ENCODE peak calls at places on chromosome 9, in ten cellular contexts. A, X, U, C, I, J, S, Z, L and T are unnamed samples.

GRCh38 chr9:6805532-6805931 is 47.8 kb downstream of the KDM4C start:
- DNase-seq in A (no peak), X (no peak), U (peak), C (peak), I (peak), J (no peak), S (no peak), Z (no peak), L (no peak), T (no peak)

GRCh38 chr9:76927540-76928240 is 21.8 kb upstream of the PRUNE2 start:
- DNase-seq in A (no peak), X (no peak), U (no peak), C (peak), I (peak), J (no peak), S (no peak), Z (no peak), L (no peak), T (no peak)

GRCh38 chr9:122128007-122128406 is 31.6 kb downstream of the NDUFA8 start:
- DNase-seq in A (no peak), X (no peak), U (no peak), C (no peak), I (no peak), J (no peak), S (no peak), Z (no peak), L (no peak), T (no peak)

GRCh38 chr9:5871785-5872184 is 18.9 kb upstream of the MLANA start:
- DNase-seq in A (no peak), X (no peak), U (no peak), C (no peak), I (no peak), J (no peak), S (no peak), Z (no peak), L (no peak), T (no peak)

GRCh38 chr9:37999501-38000189 is 69.4 kb downstream of the SHB start:
- DNase-seq in A (no peak), X (no peak), U (peak), C (no peak), I (peak), J (no peak), S (no peak), Z (no peak), L (no peak), T (no peak)

GRCh38 chr9:5938449-5938848 is 47.8 kb downstream of the MLANA start:
- DNase-seq in A (no peak), X (no peak), U (no peak), C (no peak), I (no peak), J (no peak), S (no peak), Z (no peak), L (no peak), T (no peak)

GRCh38 chr9:107176701-107177100 is 106.4 kb upstream of the RAD23B start:
- DNase-seq in A (no peak), X (no peak), U (no peak), C (peak), I (peak), J (no peak), S (no peak), Z (no peak), L (no peak), T (no peak)

GRCh38 chr9:89505048-89505447 is 7.1 kb upstream of the SEMA4D start:
- DNase-seq in A (no peak), X (no peak), U (no peak), C (no peak), I (no peak), J (no peak), S (no peak), Z (no peak), L (no peak), T (no peak)

GRCh38 chr9:112174223-112174964 is 703 bp downstream of the SUSD1 start:
- DNase-seq in A (peak), X (peak), U (no peak), C (peak), I (peak), J (peak), S (peak), Z (peak), L (peak), T (peak)

GRCh38 chr9:108241384-108241783 is 614.4 kb downstream of the ACTL7B start:
- DNase-seq in A (no peak), X (no peak), U (no peak), C (no peak), I (peak), J (no peak), S (no peak), Z (no peak), L (no peak), T (no peak)

GRCh38 chr9:97979778-97980478 is 3.2 kb upstream of the ANP32B start:
- DNase-seq in A (no peak), X (no peak), U (no peak), C (no peak), I (peak), J (no peak), S (no peak), Z (no peak), L (no peak), T (no peak)

GRCh38 chr9:97868859-97869258 is 15.8 kb downstream of the FOXE1 start:
- DNase-seq in A (no peak), X (no peak), U (no peak), C (no peak), I (no peak), J (no peak), S (no peak), Z (no peak), L (no peak), T (no peak)

GRCh38 chr9:77651203-77651602 is 3.1 kb upstream of the GNA14 start:
- DNase-seq in A (no peak), X (no peak), U (no peak), C (no peak), I (no peak), J (no peak), S (no peak), Z (no peak), L (no peak), T (no peak)

GRCh38 chr9:80078826-80079225 is 507.1 kb downstream of the TLE4 start:
- DNase-seq in A (no peak), X (no peak), U (no peak), C (no peak), I (no peak), J (no peak), S (no peak), Z (no peak), L (no peak), T (no peak)

GRCh38 chr9:76166436-76166959 is 227.7 kb downstream of the RFK start:
- DNase-seq in A (no peak), X (no peak), U (no peak), C (no peak), I (no peak), J (no peak), S (no peak), Z (no peak), L (no peak), T (no peak)

GRCh38 chr9:135736265-135736978 is 34.4 kb downstream of the KCNT1 start:
- DNase-seq in A (no peak), X (no peak), U (no peak), C (no peak), I (no peak), J (no peak), S (no peak), Z (no peak), L (no peak), T (no peak)

GRCh38 chr9:129609486-129610192 is 11.3 kb downstream of the C9orf50 start:
- DNase-seq in A (no peak), X (no peak), U (no peak), C (peak), I (peak), J (peak), S (peak), Z (peak), L (peak), T (no peak)

GRCh38 chr9:127862075-127863011 is 7.9 kb upstream of the ENG start:
- DNase-seq in A (no peak), X (no peak), U (peak), C (no peak), I (no peak), J (no peak), S (peak), Z (no peak), L (peak), T (no peak)

GRCh38 chr9:84592918-84593317 is 76.6 kb upstream of the NTRK2 start:
- DNase-seq in A (no peak), X (no peak), U (no peak), C (no peak), I (no peak), J (no peak), S (no peak), Z (no peak), L (no peak), T (no peak)

GRCh38 chr9:71608825-71609452 is 159.4 kb downstream of the CEMIP2 start:
- DNase-seq in A (no peak), X (no peak), U (no peak), C (peak), I (no peak), J (no peak), S (no peak), Z (peak), L (no peak), T (no peak)

GRCh38 chr9:5269249-5269715 is 35.2 kb downstream of the RLN2 start:
- DNase-seq in A (no peak), X (no peak), U (no peak), C (peak), I (peak), J (no peak), S (no peak), Z (peak), L (no peak), T (no peak)

GRCh38 chr9:134224130-134224826 is 59.9 kb upstream of the RNU6ATAC start:
- DNase-seq in A (no peak), X (no peak), U (no peak), C (no peak), I (no peak), J (no peak), S (no peak), Z (no peak), L (no peak), T (no peak)

GRCh38 chr9:89603629-89604462 is 966 bp upstream of the GADD45G start:
- DNase-seq in A (peak), X (peak), U (peak), C (peak), I (peak), J (peak), S (no peak), Z (peak), L (peak), T (peak)

GRCh38 chr9:129596541-129597328 is 24.2 kb downstream of the C9orf50 start:
- DNase-seq in A (no peak), X (no peak), U (no peak), C (peak), I (peak), J (peak), S (no peak), Z (peak), L (peak), T (no peak)

GRCh38 chr9:119951591-119951990 is 582.4 kb upstream of the BRINP1 start:
- DNase-seq in A (no peak), X (no peak), U (no peak), C (no peak), I (peak), J (no peak), S (no peak), Z (no peak), L (no peak), T (no peak)

GRCh38 chr9:101274971-101275670 is 109.7 kb downstream of the BAAT start:
- DNase-seq in A (no peak), X (no peak), U (no peak), C (no peak), I (no peak), J (no peak), S (no peak), Z (no peak), L (no peak), T (no peak)

GRCh38 chr9:125061391-125061790 is 81.9 kb downstream of the SCAI start:
- DNase-seq in A (no peak), X (no peak), U (no peak), C (no peak), I (no peak), J (no peak), S (no peak), Z (no peak), L (no peak), T (no peak)

GRCh38 chr9:101605547-101605946 is 10.8 kb upstream of the PPP3R2 start:
- DNase-seq in A (no peak), X (no peak), U (no peak), C (no peak), I (no peak), J (no peak), S (no peak), Z (no peak), L (no peak), T (no peak)

GRCh38 chr9:81382281-81382680 is 307.1 kb downstream of the TLE1 start:
- DNase-seq in A (no peak), X (no peak), U (no peak), C (no peak), I (no peak), J (no peak), S (no peak), Z (no peak), L (no peak), T (no peak)

GRCh38 chr9:134252084-134252830 is 74.0 kb upstream of the RXRA start:
- DNase-seq in A (no peak), X (no peak), U (no peak), C (no peak), I (no peak), J (no peak), S (no peak), Z (no peak), L (no peak), T (no peak)

GRCh38 chr9:107249131-107249533 is 33.9 kb upstream of the RAD23B start:
- DNase-seq in A (no peak), X (no peak), U (no peak), C (no peak), I (peak), J (no peak), S (no peak), Z (peak), L (no peak), T (no peak)

GRCh38 chr9:90044710-90045151 is 439.9 kb downstream of the GADD45G start:
- DNase-seq in A (peak), X (peak), U (no peak), C (no peak), I (peak), J (no peak), S (no peak), Z (no peak), L (no peak), T (peak)

GRCh38 chr9:35605336-35606137 is 475 bp downstream of the TESK1 start:
- DNase-seq in A (no peak), X (peak), U (peak), C (peak), I (peak), J (peak), S (peak), Z (peak), L (peak), T (peak)

GRCh38 chr9:116592926-116593325 is 94.2 kb upstream of the TRIM32 start:
- DNase-seq in A (no peak), X (no peak), U (no peak), C (peak), I (peak), J (no peak), S (no peak), Z (no peak), L (no peak), T (no peak)

GRCh38 chr9:108477538-108478006 is 378.2 kb downstream of the ACTL7B start:
- DNase-seq in A (peak), X (peak), U (no peak), C (peak), I (peak), J (no peak), S (no peak), Z (no peak), L (peak), T (peak)

GRCh38 chr9:84867171-84867570 is 197.6 kb downstream of the NTRK2 start:
- DNase-seq in A (no peak), X (no peak), U (no peak), C (peak), I (no peak), J (no peak), S (no peak), Z (no peak), L (no peak), T (no peak)

GRCh38 chr9:89470239-89470638 is 27.7 kb downstream of the SEMA4D start:
- DNase-seq in A (no peak), X (peak), U (no peak), C (no peak), I (no peak), J (no peak), S (no peak), Z (no peak), L (no peak), T (peak)